ENCODE peak calls at places on chromosomes 13 and 19, in eight cellular contexts. H, D, L, Z, A, B, Y and F are unnamed samples.

GRCh38 chr13:20473139-20473538 is 52.5 kb downstream of the CRYL1 start:
- DNase-seq in H (no peak), D (no peak), L (no peak), Z (no peak), A (peak), B (no peak), Y (no peak), F (no peak)

GRCh38 chr13:44465318-44465717 is 91.7 kb downstream of the SERP2 start:
- DNase-seq in H (no peak), D (no peak), L (no peak), Z (no peak), A (peak), B (no peak), Y (no peak), F (no peak)

GRCh38 chr13:21022694-21023325 is 38.6 kb downstream of the LATS2 start:
- DNase-seq in H (no peak), D (no peak), L (peak), Z (no peak), A (no peak), B (no peak), Y (no peak), F (no peak)

GRCh38 chr19:31344403-31344802 is 4.8 kb downstream of the TSHZ3 start:
- DNase-seq in H (no peak), D (no peak), L (peak), Z (no peak), A (no peak), B (no peak), Y (no peak), F (no peak)

GRCh38 chr19:39409886-39410619 is 2.4 kb upstream of the PLEKHG2 start:
- DNase-seq in H (peak), D (peak), L (peak), Z (peak), A (no peak), B (peak), Y (peak), F (no peak)

GRCh38 chr19:39819786-39820185 is 14.2 kb downstream of the DYRK1B start:
- DNase-seq in H (no peak), D (no peak), L (no peak), Z (no peak), A (no peak), B (no peak), Y (no peak), F (no peak)

GRCh38 chr13:101384929-101385328 is 31.4 kb downstream of the NALCN start:
- DNase-seq in H (no peak), D (no peak), L (no peak), Z (no peak), A (no peak), B (no peak), Y (no peak), F (no peak)

GRCh38 chr13:49652691-49653305 is 24.5 kb downstream of the ARL11 start:
- DNase-seq in H (no peak), D (no peak), L (peak), Z (peak), A (peak), B (peak), Y (no peak), F (no peak)

GRCh38 chr13:66574606-66575005 is 655.5 kb downstream of the PCDH9 start:
- DNase-seq in H (no peak), D (no peak), L (no peak), Z (no peak), A (peak), B (no peak), Y (no peak), F (no peak)

GRCh38 chr13:76792680-76793334 is 93.4 kb downstream of the KCTD12 start:
- DNase-seq in H (no peak), D (no peak), L (no peak), Z (no peak), A (peak), B (no peak), Y (no peak), F (no peak)

GRCh38 chr19:44476559-44477408 is 23.5 kb downstream of the ZNF180 start:
- DNase-seq in H (no peak), D (no peak), L (peak), Z (no peak), A (peak), B (peak), Y (no peak), F (no peak)

GRCh38 chr19:8113017-8113416 is 36.4 kb downstream of the FBN3 start:
- DNase-seq in H (no peak), D (no peak), L (no peak), Z (no peak), A (no peak), B (no peak), Y (no peak), F (no peak)

GRCh38 chr13:23674795-23675640 is 104.8 kb downstream of the TNFRSF19 start:
- DNase-seq in H (no peak), D (no peak), L (no peak), Z (no peak), A (peak), B (no peak), Y (no peak), F (no peak)

GRCh38 chr13:32824671-32825070 is 191.6 kb upstream of the KL start:
- DNase-seq in H (no peak), D (no peak), L (peak), Z (no peak), A (peak), B (no peak), Y (no peak), F (no peak)

GRCh38 chr19:6362024-6362344 is 653 bp downstream of the CLPP start:
- DNase-seq in H (no peak), D (no peak), L (no peak), Z (no peak), A (no peak), B (no peak), Y (no peak), F (no peak)

GRCh38 chr19:10503002-10503789 is at the start of gene KEAP1:
- DNase-seq in H (peak), D (peak), L (peak), Z (no peak), A (no peak), B (peak), Y (no peak), F (no peak)

GRCh38 chr19:33458171-33458633 is 63.4 kb downstream of the PEPD start:
- DNase-seq in H (peak), D (no peak), L (no peak), Z (no peak), A (no peak), B (no peak), Y (no peak), F (no peak)

GRCh38 chr19:3893509-3894179 is 13.2 kb downstream of the ATCAY start:
- DNase-seq in H (no peak), D (no peak), L (no peak), Z (no peak), A (no peak), B (no peak), Y (no peak), F (no peak)

GRCh38 chr13:89900104-89900760 is 1447.3 kb upstream of the MIR17HG start:
- DNase-seq in H (no peak), D (no peak), L (no peak), Z (no peak), A (no peak), B (no peak), Y (no peak), F (no peak)

GRCh38 chr13:58858870-58859371 is 1227.4 kb downstream of the PCDH17 start:
- DNase-seq in H (peak), D (no peak), L (no peak), Z (no peak), A (no peak), B (no peak), Y (no peak), F (no peak)

GRCh38 chr19:29507081-29507860 is 18.5 kb upstream of the VSTM2B start:
- DNase-seq in H (peak), D (no peak), L (no peak), Z (no peak), A (no peak), B (no peak), Y (no peak), F (no peak)

GRCh38 chr19:8445488-8446001 is 770 bp downstream of the HNRNPM start:
- DNase-seq in H (peak), D (peak), L (peak), Z (peak), A (no peak), B (peak), Y (peak), F (peak)

GRCh38 chr13:28865951-28866350 is 45.8 kb downstream of the MTUS2 start:
- DNase-seq in H (no peak), D (no peak), L (no peak), Z (no peak), A (no peak), B (no peak), Y (no peak), F (no peak)

GRCh38 chr19:40610396-40611064 is 9.4 kb downstream of the LTBP4 start:
- DNase-seq in H (peak), D (peak), L (peak), Z (peak), A (no peak), B (peak), Y (peak), F (no peak)

GRCh38 chr13:51999525-51999924 is 11.7 kb downstream of the ATP7B start:
- DNase-seq in H (no peak), D (no peak), L (no peak), Z (peak), A (peak), B (no peak), Y (no peak), F (no peak)

GRCh38 chr13:35763805-35764170 is 287.3 kb upstream of the MAB21L1 start:
- DNase-seq in H (no peak), D (no peak), L (no peak), Z (no peak), A (no peak), B (no peak), Y (no peak), F (no peak)

GRCh38 chr19:51128227-51128626 is 3.5 kb downstream of the SIGLEC9 start:
- DNase-seq in H (peak), D (no peak), L (no peak), Z (no peak), A (no peak), B (no peak), Y (no peak), F (no peak)
- H3K27ac ChIP-seq in H (peak), D (no peak), L (no peak), Z (no peak), A (no peak), B (peak), Y (no peak), F (no peak)

DNA sequence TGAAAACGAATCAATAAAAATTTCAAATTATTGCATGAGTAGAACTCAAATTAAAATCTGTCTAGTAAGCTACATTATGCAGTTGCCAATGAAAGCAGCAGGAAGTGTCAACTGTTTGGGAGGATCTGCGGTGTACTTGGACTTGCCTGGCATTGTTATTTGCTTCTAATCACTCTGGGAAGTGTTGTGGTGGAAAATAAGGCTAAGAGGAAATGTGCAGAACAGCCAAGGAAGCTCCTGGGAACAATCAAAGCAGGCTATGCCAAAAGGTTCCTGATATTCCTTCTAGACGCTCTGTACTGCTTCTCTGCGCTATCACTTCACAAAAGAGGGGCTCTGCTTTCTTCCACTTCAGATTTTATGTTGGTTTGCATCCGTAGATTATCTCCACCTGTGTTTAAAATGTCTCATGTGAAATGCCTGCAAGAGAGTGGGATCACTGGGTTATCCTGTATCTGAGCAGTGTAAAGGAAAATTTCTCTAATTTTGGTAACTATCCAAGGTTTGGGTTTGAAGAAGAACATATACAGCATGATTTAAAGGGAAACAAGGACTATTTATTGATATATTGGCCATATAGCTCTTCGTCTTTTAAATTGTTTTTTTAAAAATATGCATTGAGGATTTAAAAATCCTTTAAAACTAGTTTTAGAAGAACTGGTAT is 182.7 kb upstream of the CSNK1A1L start:
- DNase-seq in H (no peak), D (no peak), L (no peak), Z (no peak), A (no peak), B (no peak), Y (no peak), F (no peak)
- H3K27ac ChIP-seq in H (peak), D (no peak), L (no peak), Z (no peak), A (no peak), B (no peak), Y (no peak), F (no peak)

GRCh38 chr13:97302611-97303010 is 80.5 kb downstream of the MBNL2 start:
- DNase-seq in H (no peak), D (no peak), L (no peak), Z (no peak), A (no peak), B (peak), Y (no peak), F (no peak)
- H3K27ac ChIP-seq in H (peak), D (no peak), L (no peak), Z (peak), A (no peak), B (no peak), Y (no peak), F (peak)

GRCh38 chr19:18876865-18877264 is 19.1 kb downstream of the CERS1 start:
- DNase-seq in H (no peak), D (no peak), L (no peak), Z (no peak), A (no peak), B (no peak), Y (no peak), F (no peak)
- H3K27ac ChIP-seq in H (no peak), D (no peak), L (no peak), Z (no peak), A (no peak), B (no peak), Y (no peak), F (no peak)

GRCh38 chr13:80339841-80340642 is 884 bp downstream of the SPRY2 start:
- DNase-seq in H (peak), D (no peak), L (peak), Z (peak), A (peak), B (no peak), Y (no peak), F (peak)
- H3K27ac ChIP-seq in H (peak), D (no peak), L (peak), Z (peak), A (peak), B (no peak), Y (no peak), F (peak)

GRCh38 chr19:28171983-28172382 is 1041.0 kb downstream of the UQCRFS1 start:
- DNase-seq in H (no peak), D (no peak), L (no peak), Z (no peak), A (no peak), B (no peak), Y (no peak), F (no peak)

DNA sequence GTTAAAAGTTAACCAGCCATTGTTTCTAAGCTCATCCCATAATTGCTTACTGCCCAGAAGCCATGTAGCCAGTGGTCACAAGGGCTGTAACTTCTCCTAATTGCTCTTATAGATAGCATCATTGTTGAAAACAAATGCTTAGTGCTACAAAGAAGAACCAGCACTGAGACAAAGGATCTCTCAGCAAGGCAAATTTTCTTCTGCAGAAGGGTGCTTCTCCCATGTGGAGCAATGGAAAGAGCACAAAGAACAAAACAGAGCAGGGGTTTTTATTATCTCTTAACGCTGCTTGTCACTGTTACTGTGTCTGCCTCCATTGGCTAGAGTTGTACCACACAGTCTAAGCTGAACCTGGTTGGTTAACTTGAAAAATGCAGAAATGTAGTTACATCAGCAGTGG is 1036.8 kb downstream of the UQCRFS1 start:
- DNase-seq in H (no peak), D (no peak), L (peak), Z (no peak), A (no peak), B (no peak), Y (no peak), F (no peak)
- H3K27ac ChIP-seq in H (no peak), D (no peak), L (peak), Z (no peak), A (no peak), B (no peak), Y (no peak), F (no peak)

GRCh38 chr13:97300871-97301270 is 78.7 kb downstream of the MBNL2 start:
- DNase-seq in H (no peak), D (no peak), L (no peak), Z (no peak), A (no peak), B (no peak), Y (no peak), F (no peak)
- H3K27ac ChIP-seq in H (no peak), D (no peak), L (no peak), Z (peak), A (no peak), B (no peak), Y (no peak), F (peak)

DNA sequence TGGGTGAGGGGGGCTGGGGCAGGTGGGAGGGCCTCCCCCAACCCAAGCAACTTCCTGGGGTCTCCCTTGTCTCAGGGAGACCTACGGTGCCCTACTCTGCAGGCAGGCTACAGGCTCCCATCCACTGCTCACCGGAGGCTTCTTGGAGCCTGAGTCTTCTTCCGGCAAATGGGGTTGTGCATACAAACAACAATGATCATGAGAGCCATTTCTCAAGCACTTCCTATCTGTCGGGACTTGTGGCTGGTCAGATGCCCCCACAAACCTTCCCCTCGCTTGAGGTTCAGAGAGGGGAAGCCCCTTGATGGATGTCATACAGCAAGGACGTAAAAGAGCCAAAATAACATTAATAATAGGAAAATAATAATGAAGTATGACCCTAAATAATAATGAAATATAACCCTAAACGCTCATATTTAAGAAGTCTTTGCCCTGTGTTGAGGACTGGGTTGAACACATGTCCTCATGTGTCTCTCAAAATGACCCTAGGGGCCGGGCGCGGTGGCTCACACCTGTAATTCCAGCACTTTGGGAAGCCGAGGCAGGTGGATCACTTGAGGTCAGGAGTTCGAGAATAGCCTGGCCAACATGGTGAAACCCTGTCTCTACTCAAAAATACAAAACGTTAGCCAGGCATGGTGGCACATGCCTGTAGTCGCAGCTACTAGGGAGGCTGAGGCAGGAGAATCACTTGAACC is 727 bp downstream of the CD37 start:
- DNase-seq in H (peak), D (peak), L (no peak), Z (no peak), A (no peak), B (peak), Y (no peak), F (no peak)
- H3K27ac ChIP-seq in H (peak), D (peak), L (no peak), Z (no peak), A (no peak), B (peak), Y (peak), F (peak)

DNA sequence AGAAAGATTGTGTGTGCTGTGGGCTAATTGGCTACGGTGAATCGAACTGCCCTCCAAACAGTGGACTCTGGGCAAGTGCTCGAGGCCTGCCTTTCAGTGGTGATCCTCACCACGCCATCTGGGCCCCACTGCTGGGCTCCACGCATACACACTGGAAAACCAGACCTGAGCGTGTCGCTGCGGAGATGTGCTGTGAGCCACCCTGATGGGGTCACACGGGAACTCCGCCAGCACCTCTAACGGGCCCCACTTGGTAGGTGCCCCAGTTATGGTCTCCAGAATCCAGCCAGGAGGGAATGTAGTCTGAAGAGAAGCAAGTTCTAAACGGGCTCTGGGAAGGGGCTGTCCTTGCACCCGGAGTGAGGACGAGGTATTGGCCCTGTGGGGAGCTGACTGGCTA is 39.3 kb downstream of the C13orf46 start:
- DNase-seq in H (peak), D (peak), L (no peak), Z (peak), A (no peak), B (no peak), Y (no peak), F (no peak)
- H3K27ac ChIP-seq in H (no peak), D (no peak), L (no peak), Z (no peak), A (no peak), B (no peak), Y (no peak), F (no peak)

GRCh38 chr19:48154003-48154402 is 16.1 kb downstream of the LIG1 start:
- DNase-seq in H (no peak), D (no peak), L (no peak), Z (no peak), A (peak), B (no peak), Y (no peak), F (no peak)

GRCh38 chr19:48152552-48152951 is 17.6 kb downstream of the LIG1 start:
- DNase-seq in H (no peak), D (no peak), L (peak), Z (peak), A (peak), B (peak), Y (peak), F (no peak)

GRCh38 chr19:48147597-48148175 is 22.5 kb downstream of the LIG1 start:
- DNase-seq in H (no peak), D (no peak), L (no peak), Z (no peak), A (no peak), B (no peak), Y (no peak), F (no peak)

GRCh38 chr19:48145596-48146254 is 24.4 kb downstream of the LIG1 start:
- DNase-seq in H (no peak), D (no peak), L (no peak), Z (no peak), A (no peak), B (no peak), Y (no peak), F (no peak)

GRCh38 chr19:48149430-48149829 is 20.7 kb downstream of the LIG1 start:
- DNase-seq in H (no peak), D (no peak), L (no peak), Z (no peak), A (no peak), B (no peak), Y (no peak), F (no peak)
- H3K27ac ChIP-seq in H (no peak), D (no peak), L (no peak), Z (no peak), A (no peak), B (no peak), Y (no peak), F (no peak)